ENCODE peak calls at places on chromosomes 12 and 14, in five cellular contexts. H, D, O, Y and I are unnamed samples.

GRCh38 chr12:464484-465267 is 4.9 kb downstream of the B4GALNT3 start:
- DNase-seq in Y (peak), D (peak), O (no peak), H (no peak), I (no peak)

GRCh38 chr12:113561381-113561780 is 89.7 kb upstream of the LHX5 start:
- DNase-seq in H (no peak), O (no peak), D (no peak), Y (no peak), I (no peak)

GRCh38 chr14:31283568-31284252 is 76.1 kb upstream of the HECTD1 start:
- DNase-seq in Y (peak), D (no peak), O (no peak), H (no peak), I (no peak)

GRCh38 chr12:59660148-59660547 is 64.3 kb downstream of the SLC16A7 start:
- DNase-seq in Y (no peak), D (no peak), H (no peak), O (no peak), I (no peak)

GRCh38 chr14:81427348-81428058 is 27.4 kb upstream of the STON2 start:
- DNase-seq in H (no peak), O (no peak), D (no peak), Y (no peak), I (no peak)

GRCh38 chr14:34662558-34663088 is 32.7 kb upstream of the SNX6 start:
- DNase-seq in H (no peak), O (no peak), Y (no peak), D (no peak), I (no peak)

GRCh38 chr12:65279387-65280112 is 1.1 kb downstream of the MSRB3 start:
- DNase-seq in Y (no peak), H (no peak), D (peak), O (no peak), I (no peak)

GRCh38 chr12:94717112-94717511 is 66.8 kb upstream of the TMCC3 start:
- DNase-seq in H (no peak), O (no peak), Y (no peak), D (no peak), I (no peak)

GRCh38 chr12:101941306-101942000 is 64.1 kb downstream of the DRAM1 start:
- DNase-seq in D (no peak), H (no peak), O (no peak), Y (no peak), I (no peak)

GRCh38 chr12:100267603-100268281 is 765 bp downstream of the SCYL2 start:
- DNase-seq in O (no peak), D (no peak), Y (no peak), H (no peak), I (no peak)

GRCh38 chr14:74135386-74135785 is 50.6 kb downstream of the LIN52 start:
- DNase-seq in H (no peak), Y (no peak), D (no peak), O (no peak), I (no peak)

GRCh38 chr12:114662512-114663177 is 21.3 kb downstream of the TBX3 start:
- DNase-seq in Y (peak), H (peak), O (peak), D (peak), I (peak)

GRCh38 chr12:88684170-88684569 is 103.9 kb upstream of the KITLG start:
- DNase-seq in D (no peak), H (no peak), O (no peak), Y (no peak), I (no peak)

GRCh38 chr12:5505751-5506150 is 73.8 kb downstream of the NTF3 start:
- DNase-seq in Y (no peak), O (no peak), D (no peak), H (peak), I (no peak)

GRCh38 chr14:66360526-66360925 is 125.6 kb upstream of the CCDC196 start:
- DNase-seq in H (no peak), Y (no peak), O (no peak), D (no peak), I (no peak)